ENCODE peak calls at places on chromosomes 1 and 21, in four cellular contexts. Y is stimulated activated CD4-positive, alpha-beta T cell treated with anti-CD3 and anti-CD28 coated beads, Interleukin-1b, Interleukin-23, amount 100 ng/mL, for 24 hours; A is left colon; S is activated CD4-positive, alpha-beta T cell treated with anti-CD3 and anti-CD28 coated beads for 24 hours. C is an unnamed sample.

GRCh38 chr1:30409476-30410152 is 313.8 kb downstream of the MATN1 start:
- DNase-seq in Y (no peak), A (no peak), S (no peak), C (no peak)

GRCh38 chr1:72557446-72558049 is 275.2 kb upstream of the NEGR1 start:
- DNase-seq in Y (no peak), A (no peak), S (no peak), C (no peak)

GRCh38 chr1:234980657-234981396 is 147.8 kb downstream of the TOMM20 start:
- DNase-seq in Y (peak; percentile 54), A (peak; percentile 78), S (peak; percentile 53), C (no peak)

GRCh38 chr1:187877220-187877619 is 1048.5 kb downstream of the PLA2G4A start:
- DNase-seq in Y (no peak), A (no peak), S (no peak), C (no peak)

GRCh38 chr1:41878911-41879310 is 39.8 kb downstream of the HIVEP3 start:
- DNase-seq in Y (no peak), A (no peak), S (no peak), C (no peak)

GRCh38 chr1:44284184-44284583 is 70.9 kb downstream of the ERI3 start:
- DNase-seq in Y (no peak), A (no peak), S (no peak), C (no peak)

GRCh38 chr1:245370905-245371581 is 216.3 kb downstream of the KIF26B start:
- DNase-seq in Y (no peak), A (no peak), S (no peak), C (no peak)

GRCh38 chr1:216535059-216535458 is 111.8 kb upstream of the USH2A start:
- DNase-seq in Y (no peak), A (no peak), S (no peak), C (no peak)

GRCh38 chr1:24005163-24005562 is 25.0 kb upstream of the SRSF10 start:
- DNase-seq in Y (no peak), A (no peak), S (no peak), C (no peak)

GRCh38 chr1:182170941-182171461 is 109.5 kb upstream of the ZNF648 start:
- DNase-seq in Y (no peak), A (no peak), S (no peak), C (no peak)

GRCh38 chr1:108590947-108591346 is 31.0 kb downstream of the EEIG2 start:
- DNase-seq in Y (no peak), A (no peak), S (no peak), C (no peak)

GRCh38 chr1:202227997-202228401 is 34.4 kb downstream of the LGR6 start:
- DNase-seq in Y (no peak), A (no peak), S (no peak), C (no peak)

GRCh38 chr1:225483818-225484656 is 56.2 kb upstream of the LBR start:
- DNase-seq in Y (no peak), A (peak; percentile 48), S (no peak), C (no peak)

GRCh38 chr21:39182016-39182415 is 1.2 kb downstream of the PSMG1 start:
- DNase-seq in Y (no peak), A (no peak), S (no peak), C (no peak)

GRCh38 chr1:228337031-228337564 is 69.5 kb downstream of the TRIM11 start:
- DNase-seq in Y (no peak), A (peak; percentile 14), S (no peak), C (no peak)

GRCh38 chr1:47881505-47882442 is 115.4 kb downstream of the TRABD2B start:
- DNase-seq in Y (no peak), A (no peak), S (no peak), C (no peak)

GRCh38 chr1:77833521-77834100 is 54.2 kb downstream of the MIGA1 start:
- DNase-seq in Y (no peak), A (no peak), S (no peak), C (no peak)

GRCh38 chr1:226009650-226010044 is 10.5 kb upstream of the SDE2 start:
- DNase-seq in Y (no peak), A (no peak), S (no peak), C (no peak)

GRCh38 chr1:162627662-162628296 is 4.5 kb upstream of the DDR2 start:
- DNase-seq in Y (no peak), A (no peak), S (no peak), C (no peak)

GRCh38 chr1:61332196-61332753 is 249.9 kb downstream of the NFIA start:
- DNase-seq in Y (no peak), A (no peak), S (no peak), C (no peak)

GRCh38 chr1:178055093-178055492 is 38.8 kb upstream of the RASAL2 start:
- DNase-seq in Y (no peak), A (peak; percentile 50), S (no peak), C (no peak)

GRCh38 chr1:30366914-30367313 is 356.5 kb downstream of the MATN1 start:
- DNase-seq in Y (no peak), A (no peak), S (no peak), C (no peak)

GRCh38 chr1:61051455-61052392 is 30.6 kb upstream of the NFIA start:
- DNase-seq in Y (no peak), A (no peak), S (no peak), C (no peak)

GRCh38 chr1:206706298-206706791 is 21.6 kb downstream of the MAPKAPK2 start:
- DNase-seq in Y (peak; percentile 47), A (peak; percentile 43), S (peak; percentile 55), C (no peak)

GRCh38 chr1:183417691-183418491 is at the start of gene NMNAT2:
- DNase-seq in Y (no peak), A (no peak), S (no peak), C (peak; percentile 48)

C was measured in D721Med.